ENCODE peak calls at places on chromosomes 3 and 15, in four cellular contexts. H is AG10803, F is uterus, T is kidney epithelial cell. I is an unnamed sample.

GRCh38 chr3:52827441-52827840 is 3.0 kb downstream of the ITIH4 start:
- DNase-seq in F (no peak), H (peak; percentile 10), T (peak; percentile 43), I (no peak)

GRCh38 chr3:61073532-61073931 is 177.7 kb downstream of the FHIT start:
- DNase-seq in H (no peak), T (no peak), F (no peak), I (no peak)

GRCh38 chr3:54696313-54696712 is 231.5 kb downstream of the LRTM1 start:
- DNase-seq in F (no peak), T (no peak), H (no peak), I (no peak)

GRCh38 chr3:47855461-47856383 is 52.8 kb downstream of the DHX30 start:
- DNase-seq in F (no peak), H (no peak), T (no peak), I (no peak)

GRCh38 chr3:36904641-36905040 is 40.2 kb downstream of the TRANK1 start:
- DNase-seq in F (no peak), H (peak; percentile 11), T (no peak), I (no peak)

GRCh38 chr15:25543156-25543555 is 104.3 kb upstream of the UBE3A start:
- DNase-seq in T (peak; percentile 5), F (peak; percentile 52), H (peak; percentile 80), I (peak; percentile 1)

GRCh38 chr3:129503387-129504010 is 24.9 kb upstream of the RHO start:
- DNase-seq in F (no peak), T (no peak), H (no peak), I (no peak)

GRCh38 chr3:15171096-15171495 is 35.0 kb upstream of the CAPN7 start:
- DNase-seq in H (no peak), T (no peak), F (no peak), I (no peak)

GRCh38 chr3:36362973-36363372 is 17.3 kb upstream of the STAC start:
- DNase-seq in H (peak; percentile 69), F (no peak), T (peak; percentile 79), I (peak; percentile 50)

GRCh38 chr3:150370982-150371381 is 37.1 kb upstream of the TSC22D2 start:
- DNase-seq in F (no peak), T (no peak), H (peak; percentile 33), I (no peak)

GRCh38 chr3:79724206-79724605 is 43.6 kb downstream of the ROBO1 start:
- DNase-seq in H (no peak), F (no peak), T (no peak), I (no peak)

GRCh38 chr3:171165986-171166385 is 139.5 kb upstream of the SLC2A2 start:
- DNase-seq in H (no peak), F (no peak), T (no peak), I (no peak)

GRCh38 chr3:13400114-13400696 is 19.9 kb downstream of the NUP210 start:
- DNase-seq in H (no peak), T (no peak), F (no peak), I (no peak)

GRCh38 chr15:88814393-88814792 is 11.2 kb downstream of the ACAN start:
- DNase-seq in F (no peak), H (no peak), T (no peak), I (no peak)

GRCh38 chr3:66705071-66705470 is 204.2 kb upstream of the LRIG1 start:
- DNase-seq in F (no peak), H (no peak), T (no peak), I (no peak)

GRCh38 chr15:32918481-32919026 is 200.8 kb downstream of the GREM1 start:
- DNase-seq in T (no peak), H (peak; percentile 34), F (no peak), I (no peak)

GRCh38 chr3:126535636-126536035 is 11.7 kb downstream of the CHST13 start:
- DNase-seq in F (no peak), H (no peak), T (no peak), I (no peak)

DNA sequence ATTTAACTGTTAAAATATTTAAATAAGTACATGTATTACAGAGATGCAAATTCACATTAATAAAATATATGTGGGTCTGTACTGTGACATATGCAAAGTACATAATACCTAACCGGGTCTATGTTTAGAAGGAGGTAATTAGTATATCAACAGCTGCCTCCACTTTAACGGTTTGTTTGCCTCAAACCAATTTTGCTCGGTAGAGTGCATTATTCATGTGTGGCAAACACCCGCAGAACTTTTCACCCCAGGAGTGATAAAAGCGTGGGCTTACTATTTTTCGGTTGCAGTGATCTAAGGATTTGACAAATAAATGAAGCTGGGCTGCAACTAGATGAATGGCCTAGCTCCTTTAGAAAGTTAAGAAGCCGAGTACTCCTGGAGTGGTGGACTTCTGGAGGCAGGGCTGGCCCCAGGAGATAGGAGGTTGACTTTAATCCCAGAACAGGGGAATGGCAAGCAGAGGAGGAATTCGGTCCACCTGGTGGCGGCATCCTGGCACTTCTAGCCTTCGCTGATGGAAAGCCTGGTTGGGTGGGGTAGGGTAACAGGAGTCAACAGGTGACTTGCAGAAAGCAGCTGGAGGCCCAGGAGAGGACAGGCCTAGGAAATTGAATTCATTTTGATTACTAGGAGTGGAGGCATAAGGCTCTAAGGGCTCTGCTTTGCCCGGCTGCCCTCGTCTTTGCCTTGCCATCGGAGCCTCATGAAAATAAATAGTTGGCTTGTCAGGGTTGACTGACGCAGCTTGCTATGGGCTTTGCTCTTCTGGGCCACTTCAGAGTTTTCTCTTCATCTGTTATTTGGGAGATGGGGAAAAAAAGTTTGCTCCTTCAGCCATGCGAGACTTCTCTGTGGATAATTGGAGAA is 2.4 kb downstream of the SLCO3A1 start:
- DNase-seq in T (no peak), H (no peak), F (no peak), I (no peak)
- TF ChIP-seq CTCF in T (peak; percentile 65), H (peak; percentile 9), F (no peak), I (no peak)

GRCh38 chr3:45917146-45917885 is 25.9 kb upstream of the CXCR6 start:
- DNase-seq in F (no peak), H (no peak), T (no peak), I (no peak)

GRCh38 chr3:45915080-45915479 is 28.2 kb upstream of the CXCR6 start:
- DNase-seq in F (no peak), H (no peak), T (no peak), I (no peak)

GRCh38 chr3:45912435-45912834 is 26.1 kb downstream of the CCR9 start:
- DNase-seq in T (no peak), F (no peak), H (no peak), I (no peak)

GRCh38 chr3:45915518-45916231 is 27.6 kb upstream of the CXCR6 start:
- DNase-seq in F (no peak), T (peak; percentile 77), H (peak; percentile 86), I (peak; percentile 51)

DNA sequence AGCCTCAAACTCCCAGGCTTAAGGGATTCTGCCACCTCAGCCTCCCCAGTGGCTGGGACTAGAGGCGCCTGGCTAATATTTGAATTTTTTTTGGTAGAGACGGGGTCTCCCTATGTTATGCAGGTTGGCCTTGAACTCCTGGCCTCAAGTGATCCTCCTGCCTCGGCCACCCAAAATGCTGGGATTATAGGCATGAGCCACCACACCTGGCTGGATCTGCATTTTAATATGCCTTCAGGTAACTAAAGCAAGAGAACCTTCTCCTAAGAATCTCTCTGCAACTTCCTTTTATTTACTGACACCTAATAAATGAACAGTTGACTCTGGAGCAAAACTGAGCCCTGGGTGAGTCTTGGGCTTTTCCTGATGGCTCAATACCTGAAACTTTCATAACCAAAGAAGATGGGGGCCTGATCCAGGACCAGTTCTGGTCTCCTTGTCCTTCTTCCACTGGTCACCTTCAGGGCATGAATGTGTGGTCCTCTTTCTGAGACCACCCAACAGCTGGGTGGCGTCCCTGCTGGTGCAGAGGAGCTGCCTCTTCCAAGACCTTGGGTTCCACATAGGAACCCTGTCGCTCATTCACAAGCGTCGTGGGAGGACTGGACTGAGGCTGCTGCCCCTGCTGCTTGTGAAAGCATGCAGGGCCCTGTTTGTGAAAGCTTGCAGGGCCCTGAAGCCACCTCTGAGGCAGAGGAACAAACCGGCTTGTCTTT is 28.2 kb downstream of the CCR9 start:
- DNase-seq in F (no peak), T (no peak), H (no peak), I (no peak)
- H3K4me3 ChIP-seq in F (no peak overlapping the region), T (no peak overlapping the region), H (no peak overlapping the region), I (no peak overlapping the region)

DNA sequence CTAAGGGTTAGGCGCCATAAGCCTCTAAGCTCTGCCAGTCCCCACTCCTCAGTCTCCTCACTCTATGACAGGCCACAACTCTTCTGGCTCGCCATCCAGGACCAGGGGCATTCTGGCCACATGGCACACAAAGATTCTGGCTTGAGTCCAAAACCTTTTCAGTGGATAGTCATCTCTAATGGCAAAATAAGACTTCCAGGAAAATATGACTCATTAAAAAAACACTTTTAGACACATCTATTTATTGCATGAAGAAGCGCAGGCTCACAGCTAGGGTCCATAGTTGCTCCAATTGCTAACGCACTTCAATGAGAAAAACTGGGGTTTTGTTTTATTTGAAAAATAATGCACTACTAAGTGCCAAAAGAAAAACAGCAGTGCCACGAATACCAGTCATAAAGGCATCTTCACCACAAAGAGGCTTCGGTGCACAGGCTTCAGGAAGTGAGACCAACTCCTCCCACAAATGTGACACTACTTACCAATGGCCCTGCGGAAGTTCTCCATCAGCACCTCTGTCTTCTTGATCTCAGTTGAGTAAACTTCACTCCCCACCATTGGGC is 11.1 kb downstream of the RUVBL1 start:
- DNase-seq in T (peak; percentile 76), H (peak; percentile 64), F (no peak), I (peak; percentile 88)
- TF ChIP-seq CTCF in T (no peak), H (no peak), F (no peak), I (no peak)

GRCh38 chr3:141412087-141412935 is 44.0 kb downstream of the ZBTB38 start:
- DNase-seq in T (no peak), H (peak; percentile 91), F (peak; percentile 76), I (no peak)
- H3K4me3 ChIP-seq in T (no peak overlapping the region), H (peak overlapping the region; percentile 21), F (peak overlapping the region; percentile 32), I (no peak overlapping the region)